ENCODE peak calls at places on chromosomes 7 and 10, in seven cellular contexts. I, N, Z, U, B, C and F are unnamed samples.

GRCh38 chr7:123771256-123771655 is 22.5 kb upstream of the WASL start:
- DNase-seq in I (no peak), N (no peak), Z (no peak), U (no peak), B (no peak), C (no peak), F (no peak)

GRCh38 chr10:31121074-31121685 is 89.5 kb upstream of the ZNF438 start:
- DNase-seq in I (no peak), N (no peak), Z (no peak), U (peak; percentile 87), B (no peak), C (peak; percentile 37), F (no peak)

GRCh38 chr7:138663741-138664710 is 37.1 kb downstream of the SVOPL start:
- DNase-seq in I (no peak), N (no peak), Z (no peak), U (no peak), B (no peak), C (peak; percentile 27), F (no peak)

GRCh38 chr7:122132341-122132740 is 11.7 kb downstream of the AASS start:
- DNase-seq in I (no peak), N (no peak), Z (no peak), U (peak; percentile 71), B (no peak), C (peak; percentile 54), F (no peak)

GRCh38 chr10:132239126-132240031 is 52.6 kb downstream of the DPYSL4 start:
- DNase-seq in I (no peak), N (no peak), Z (no peak), U (no peak), B (no peak), C (no peak), F (no peak)

GRCh38 chr10:100669616-100670015 is 75.8 kb upstream of the PAX2 start:
- DNase-seq in I (no peak), N (no peak), Z (no peak), U (no peak), B (no peak), C (no peak), F (no peak)

GRCh38 chr7:69602522-69602921 is 4.2 kb downstream of the AUTS2 start:
- DNase-seq in I (no peak), N (no peak), Z (no peak), U (no peak), B (no peak), C (no peak), F (no peak)

GRCh38 chr10:93435061-93435491 is 47.1 kb downstream of the MYOF start:
- DNase-seq in I (no peak), N (no peak), Z (no peak), U (no peak), B (no peak), C (no peak), F (no peak)

GRCh38 chr10:30747633-30748032 is 118.1 kb upstream of the LYZL2 start:
- DNase-seq in I (no peak), N (no peak), Z (no peak), U (peak; percentile 57), B (no peak), C (peak; percentile 20), F (no peak)

GRCh38 chr10:26780793-26781601 is 79.8 kb downstream of the ABI1 start:
- DNase-seq in I (no peak), N (peak; percentile 80), Z (peak; percentile 84), U (peak; percentile 88), B (peak; percentile 44), C (peak; percentile 100), F (peak; percentile 24)

GRCh38 chr10:1299041-1299726 is 243.0 kb downstream of the WDR37 start:
- DNase-seq in I (no peak), N (no peak), Z (no peak), U (no peak), B (no peak), C (no peak), F (no peak)

GRCh38 chr7:142385528-142386340 is 127.9 kb upstream of the PRSS58 start:
- DNase-seq in I (peak; percentile 41), N (peak; percentile 70), Z (no peak), U (peak; percentile 75), B (peak; percentile 34), C (peak; percentile 83), F (peak; percentile 47)

GRCh38 chr7:7321681-7322080 is 139.3 kb downstream of the C1GALT1 start:
- DNase-seq in I (peak; percentile 19), N (peak; percentile 29), Z (no peak), U (no peak), B (no peak), C (peak; percentile 91), F (peak; percentile 64)

GRCh38 chr10:1629326-1630036 is 107.8 kb downstream of the ADARB2 start:
- DNase-seq in I (no peak), N (no peak), Z (no peak), U (no peak), B (no peak), C (no peak), F (no peak)

GRCh38 chr10:85864173-85864549 is 502.4 kb downstream of the GRID1 start:
- DNase-seq in I (peak; percentile 48), N (no peak), Z (no peak), U (no peak), B (no peak), C (no peak), F (peak; percentile 1)

GRCh38 chr7:90216080-90216674 is 4.6 kb downstream of the STEAP2 start:
- DNase-seq in I (no peak), N (no peak), Z (no peak), U (peak; percentile 69), B (peak; percentile 57), C (no peak), F (no peak)

GRCh38 chr10:6162589-6163356 is 40.0 kb upstream of the PFKFB3 start:
- DNase-seq in I (no peak), N (peak; percentile 47), Z (no peak), U (no peak), B (no peak), C (no peak), F (no peak)

GRCh38 chr10:131655101-131655849 is 245.5 kb upstream of the PPP2R2D start:
- DNase-seq in I (no peak), N (no peak), Z (no peak), U (no peak), B (no peak), C (no peak), F (no peak)

GRCh38 chr7:123054357-123055133 is 59.0 kb upstream of the TAS2R16 start:
- DNase-seq in I (no peak), N (no peak), Z (no peak), U (no peak), B (no peak), C (peak; percentile 36), F (no peak)

GRCh38 chr10:75616874-75617478 is 185.6 kb downstream of the LRMDA start:
- DNase-seq in I (no peak), N (no peak), Z (no peak), U (no peak), B (no peak), C (no peak), F (no peak)

GRCh38 chr7:20107582-20107981 is 109.6 kb downstream of the MACC1 start:
- DNase-seq in I (no peak), N (peak; percentile 53), Z (peak; percentile 1), U (peak; percentile 86), B (no peak), C (no peak), F (no peak)

GRCh38 chr10:5629789-5630436 is 36.5 kb downstream of the ASB13 start:
- DNase-seq in I (peak; percentile 71), N (peak; percentile 67), Z (no peak), U (peak; percentile 80), B (peak; percentile 75), C (peak; percentile 82), F (peak; percentile 78)

GRCh38 chr7:26653430-26653911 is 210.9 kb downstream of the SKAP2 start:
- DNase-seq in I (no peak), N (no peak), Z (no peak), U (no peak), B (no peak), C (peak; percentile 63), F (no peak)

GRCh38 chr7:91347288-91347687 is 83.1 kb downstream of the FZD1 start:
- DNase-seq in I (no peak), N (no peak), Z (no peak), U (no peak), B (no peak), C (no peak), F (no peak)

GRCh38 chr10:52488606-52489485 is 174.8 kb downstream of the DKK1 start:
- DNase-seq in I (no peak), N (peak; percentile 57), Z (no peak), U (peak; percentile 49), B (peak; percentile 18), C (peak; percentile 45), F (peak; percentile 15)
- TF ChIP-seq CTCF in I (peak; percentile 26), N (peak; percentile 80), Z (peak; percentile 32), U (peak; percentile 67), B (peak; percentile 43), C (peak; percentile 54), F (peak; percentile 28)

DNA sequence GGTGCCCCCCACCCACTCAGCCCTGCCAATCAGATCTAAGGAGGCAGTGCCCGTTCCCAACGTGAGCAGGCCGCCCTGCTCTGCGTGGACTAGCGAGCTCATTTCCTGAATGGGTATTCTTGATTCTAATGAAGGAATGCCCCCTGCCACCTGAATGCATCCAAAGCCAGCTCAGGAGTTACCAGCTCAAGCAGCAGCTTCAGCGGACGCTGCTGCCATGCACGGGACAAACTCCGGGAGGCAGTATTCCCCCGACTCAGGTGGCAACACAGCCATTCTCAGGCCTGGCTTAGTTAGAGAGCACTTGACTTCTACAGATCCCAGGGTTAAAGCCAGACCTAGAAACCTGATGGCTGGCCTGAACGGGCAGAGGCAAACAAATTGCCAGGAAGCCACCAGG is 25.8 kb downstream of the PSAP start:
- DNase-seq in I (no peak), N (no peak), Z (no peak), U (no peak), B (no peak), C (no peak), F (no peak)
- TF ChIP-seq CTCF in I (no peak), N (peak; percentile 18), Z (no peak), U (no peak), B (no peak), C (no peak), F (no peak)

DNA sequence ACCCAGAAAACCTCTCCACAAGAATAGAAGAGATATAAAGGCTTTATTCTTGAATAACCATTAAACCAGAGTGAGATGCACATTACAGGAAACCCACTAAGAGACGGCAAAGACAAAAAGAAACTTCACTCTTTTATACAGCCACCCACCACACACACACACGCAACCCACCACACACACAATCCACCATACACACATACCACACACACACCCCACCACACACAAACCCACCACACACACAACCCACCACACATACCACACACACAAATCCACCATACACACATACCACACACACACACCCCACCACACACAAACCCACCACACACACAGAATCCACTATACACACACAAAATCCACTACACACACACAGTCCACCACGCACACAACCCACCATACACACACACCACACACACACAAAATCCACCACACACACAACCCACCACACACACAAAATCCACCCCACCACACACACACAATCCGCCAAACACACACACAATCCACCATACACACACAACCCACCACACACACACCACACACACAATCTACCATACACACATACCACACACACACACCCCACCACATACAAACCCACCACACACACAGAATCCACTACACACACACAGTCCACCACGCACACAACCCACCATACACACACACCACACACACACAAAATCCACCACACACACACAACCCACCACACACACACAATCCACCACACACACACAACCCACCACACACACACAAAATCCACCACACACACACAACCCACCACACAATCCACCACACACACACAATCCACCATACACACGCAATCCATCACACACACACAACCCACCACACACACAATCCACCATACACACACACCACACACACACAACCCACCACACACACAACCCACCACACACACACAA is 9.4 kb upstream of the REPIN1 start:
- DNase-seq in I (no peak), N (no peak), Z (no peak), U (no peak), B (no peak), C (no peak), F (no peak)
- TF ChIP-seq CTCF in I (no peak), N (no peak), Z (no peak), U (no peak), B (no peak), C (no peak), F (no peak)

GRCh38 chr7:32479574-32480200 is 10.5 kb downstream of the LSM5 start:
- DNase-seq in I (no peak), N (peak; percentile 72), Z (no peak), U (peak; percentile 65), B (no peak), C (peak; percentile 73), F (peak; percentile 50)
- TF ChIP-seq CTCF in I (peak; percentile 11), N (peak; percentile 92), Z (peak; percentile 94), U (peak; percentile 95), B (peak; percentile 94), C (peak; percentile 96), F (peak; percentile 52)